ENCODE peak calls at places on chromosome 17, in four cellular contexts. K is IMR-90, E is H1, D is H9. S is an unnamed sample.

GRCh38 chr17:65794572-65794971 is 233.1 kb upstream of the AXIN2 start:
- DNase-seq in D (peak), E (no peak), K (peak), S (peak)

GRCh38 chr17:37609170-37610040 is at the start of gene SYNRG:
- DNase-seq in D (peak), E (peak), K (peak), S (peak)

GRCh38 chr17:18043491-18043890 is 4.3 kb downstream of the GID4 start:
- DNase-seq in K (peak), D (no peak), E (no peak), S (peak)

GRCh38 chr17:67239597-67239996 is 5.4 kb downstream of the HELZ start:
- DNase-seq in E (no peak), D (no peak), K (peak), S (no peak)

GRCh38 chr17:32671891-32672290 is 185.1 kb downstream of the CDK5R1 start:
- DNase-seq in E (no peak), D (no peak), K (no peak), S (no peak)

GRCh38 chr17:21573961-21574610 is 118.2 kb upstream of the KCNJ18 start:
- DNase-seq in K (peak), E (no peak), D (no peak), S (no peak)

GRCh38 chr17:78241277-78242023 is 10.0 kb downstream of the TMEM235 start:
- DNase-seq in K (peak), E (no peak), D (peak), S (peak)

GRCh38 chr17:78785011-78785662 is 3.1 kb upstream of the CYTH1 start:
- DNase-seq in D (no peak), E (no peak), K (no peak), S (no peak)

GRCh38 chr17:41793749-41794602 is 7.5 kb upstream of the JUP start:
- DNase-seq in D (peak), K (peak), E (no peak), S (peak)

GRCh38 chr17:71869833-71870545 is 250.8 kb upstream of the SOX9 start:
- DNase-seq in D (no peak), K (no peak), E (no peak), S (no peak)

GRCh38 chr17:61836266-61837174 is 26.8 kb downstream of the BRIP1 start:
- DNase-seq in K (peak), E (no peak), D (no peak), S (no peak)

GRCh38 chr17:81635973-81636504 is 873 bp downstream of the NPLOC4 start:
- DNase-seq in K (peak), E (no peak), D (no peak), S (no peak)

GRCh38 chr17:58487589-58488427 is at the start of gene HSF5:
- DNase-seq in K (no peak), E (no peak), D (peak), S (no peak)

GRCh38 chr17:80843741-80844156 is 147.9 kb upstream of the CHMP6 start:
- DNase-seq in E (no peak), D (no peak), K (no peak), S (no peak)

GRCh38 chr17:29125651-29126050 is 54.5 kb downstream of the MYO18A start:
- DNase-seq in E (no peak), K (no peak), D (no peak), S (no peak)

GRCh38 chr17:73058022-73058421 is 34.5 kb downstream of the SLC39A11 start:
- DNase-seq in K (no peak), D (no peak), E (no peak), S (no peak)

GRCh38 chr17:28527859-28528258 is 21.7 kb downstream of the FOXN1 start:
- DNase-seq in E (no peak), K (no peak), D (no peak), S (no peak)

GRCh38 chr17:1649844-1650409 is at the start of gene RILP:
- DNase-seq in K (no peak), D (peak), E (no peak), S (peak)

GRCh38 chr17:2549392-2550211 is 37.9 kb upstream of the METTL16 start:
- DNase-seq in K (no peak), D (no peak), E (no peak), S (peak)

GRCh38 chr17:42779942-42780815 is at the start of gene WNK4:
- DNase-seq in K (no peak), D (peak), E (no peak), S (peak)

GRCh38 chr17:4536259-4536741 is 18.9 kb downstream of the MYBBP1A start:
- DNase-seq in K (no peak), E (no peak), D (peak), S (peak)

GRCh38 chr17:50923611-50924010 is 57.5 kb upstream of the TOB1 start:
- DNase-seq in D (no peak), E (no peak), K (no peak), S (no peak)

GRCh38 chr17:76868669-76869208 is 535 bp downstream of the MGAT5B start:
- DNase-seq in E (no peak), D (no peak), K (no peak), S (no peak)

GRCh38 chr17:40063034-40063765 is 435 bp downstream of the THRA start:
- DNase-seq in K (no peak), E (no peak), D (peak), S (peak)

GRCh38 chr17:57442914-57443571 is 186.7 kb downstream of the MSI2 start:
- DNase-seq in D (no peak), K (no peak), E (no peak), S (no peak)

GRCh38 chr17:60695960-60696359 is 18.3 kb downstream of the BCAS3 start:
- DNase-seq in D (no peak), E (no peak), K (peak), S (no peak)

GRCh38 chr17:20122236-20122879 is 113.2 kb downstream of the SPECC1 start:
- DNase-seq in D (no peak), K (no peak), E (no peak), S (no peak)

GRCh38 chr17:56815711-56816110 is 18.0 kb downstream of the C17orf67 start:
- DNase-seq in K (peak), E (no peak), D (no peak), S (no peak)

GRCh38 chr17:66494023-66494803 is 191.8 kb downstream of the PRKCA start:
- DNase-seq in K (peak), E (no peak), D (no peak), S (peak)

GRCh38 chr17:79914813-79915740 is 75.8 kb upstream of the CBX4 start:
- DNase-seq in K (no peak), E (no peak), D (no peak), S (no peak)

GRCh38 chr17:61467416-61468262 is 15.4 kb downstream of the TBX4 start:
- DNase-seq in K (peak), E (no peak), D (peak), S (peak)

GRCh38 chr17:71423871-71424546 is 696.8 kb upstream of the SOX9 start:
- DNase-seq in K (peak), E (no peak), D (no peak), S (peak)

GRCh38 chr17:70365098-70365583 is 195.8 kb downstream of the KCNJ2 start:
- DNase-seq in D (no peak), E (no peak), K (peak), S (peak)

GRCh38 chr17:39104046-39104445 is 47.4 kb downstream of the PLXDC1 start:
- DNase-seq in D (no peak), K (peak), E (no peak), S (no peak)

GRCh38 chr17:78179372-78179771 is 7.5 kb downstream of the TK1 start:
- DNase-seq in D (no peak), E (no peak), K (peak), S (no peak)

GRCh38 chr17:76872221-76872873 is 4.1 kb downstream of the MGAT5B start:
- DNase-seq in D (no peak), K (peak), E (no peak), S (no peak)

GRCh38 chr17:17853811-17854527 is 17.2 kb upstream of the SREBF1 start:
- DNase-seq in D (no peak), E (no peak), K (no peak), S (no peak)

GRCh38 chr17:45315583-45316270 is 1.1 kb downstream of the MAP3K14 start:
- DNase-seq in E (no peak), D (no peak), K (no peak), S (no peak)

GRCh38 chr17:59853168-59853918 is 39.4 kb downstream of the TUBD1 start:
- DNase-seq in E (no peak), K (peak), D (peak), S (peak)

DNA sequence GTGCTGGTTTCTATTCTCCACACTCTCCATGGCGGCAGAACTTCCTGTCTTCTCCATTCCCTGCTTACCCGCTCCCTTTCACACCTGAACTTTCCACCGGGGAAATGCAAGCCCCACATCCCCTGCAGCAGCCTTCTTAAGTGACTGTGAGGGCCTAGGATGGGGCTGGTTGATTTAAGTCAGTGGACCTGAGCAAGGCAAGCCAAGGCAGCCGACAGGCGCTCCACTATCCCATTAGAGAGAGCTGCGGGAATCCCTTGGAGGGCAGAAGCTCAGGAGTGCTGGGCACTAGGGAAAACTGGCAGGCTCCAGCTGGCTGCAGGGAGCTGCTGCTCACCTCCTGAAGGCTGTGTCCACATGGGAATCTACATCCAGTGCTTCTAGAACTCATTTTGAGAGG is 36.1 kb upstream of the SLC25A19 start:
- DNase-seq in D (no peak), K (no peak), E (no peak), S (no peak)
- H3K56ac ChIP-seq in D (no peak), K (no peak), E (no peak), S (no peak)

DNA sequence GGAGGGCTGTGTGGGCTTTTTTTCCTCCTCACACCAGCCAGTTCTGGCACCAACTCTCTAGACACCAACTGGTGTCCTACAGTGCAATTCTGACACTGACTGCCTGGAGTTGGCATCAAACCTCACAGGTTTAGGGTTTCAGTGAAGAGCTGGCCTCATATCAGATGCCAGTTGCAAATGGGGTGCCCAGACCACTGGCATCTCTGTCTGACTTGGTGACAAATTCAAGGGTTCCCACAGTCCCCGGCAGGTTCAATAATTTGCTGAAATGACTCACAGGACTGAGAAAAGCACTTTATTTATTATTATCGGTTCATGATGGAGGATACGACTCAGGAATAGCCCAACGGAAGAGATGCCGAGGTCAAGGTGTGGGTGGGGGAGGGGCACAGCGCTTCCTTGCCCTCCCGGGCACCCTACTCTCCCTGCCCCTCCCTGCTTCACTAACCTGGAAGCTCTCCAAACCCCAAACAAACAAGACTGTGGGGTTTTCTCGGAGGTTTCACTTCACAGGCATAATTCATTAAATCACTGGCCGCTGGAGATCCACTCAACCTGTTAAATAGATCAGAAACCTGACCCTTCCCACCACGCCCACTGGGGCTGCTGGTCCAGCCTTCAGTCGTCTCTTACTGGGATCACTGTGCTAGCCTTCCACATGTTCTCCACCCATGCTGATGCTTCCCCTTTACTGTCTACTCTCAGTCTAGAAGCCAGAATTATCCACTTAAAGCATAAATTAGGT is 1.7 kb upstream of the NLRP1 start:
- DNase-seq in K (peak), D (no peak), E (no peak), S (peak)
- H3K4me2 ChIP-seq in K (no peak), D (no peak), E (no peak), S (no peak)

GRCh38 chr17:31235110-31235509 is 61.9 kb downstream of the OMG start:
- DNase-seq in K (no peak), E (no peak), D (no peak), S (no peak)
- H3K56ac ChIP-seq in K (no peak), E (no peak), D (no peak), S (no peak)

DNA sequence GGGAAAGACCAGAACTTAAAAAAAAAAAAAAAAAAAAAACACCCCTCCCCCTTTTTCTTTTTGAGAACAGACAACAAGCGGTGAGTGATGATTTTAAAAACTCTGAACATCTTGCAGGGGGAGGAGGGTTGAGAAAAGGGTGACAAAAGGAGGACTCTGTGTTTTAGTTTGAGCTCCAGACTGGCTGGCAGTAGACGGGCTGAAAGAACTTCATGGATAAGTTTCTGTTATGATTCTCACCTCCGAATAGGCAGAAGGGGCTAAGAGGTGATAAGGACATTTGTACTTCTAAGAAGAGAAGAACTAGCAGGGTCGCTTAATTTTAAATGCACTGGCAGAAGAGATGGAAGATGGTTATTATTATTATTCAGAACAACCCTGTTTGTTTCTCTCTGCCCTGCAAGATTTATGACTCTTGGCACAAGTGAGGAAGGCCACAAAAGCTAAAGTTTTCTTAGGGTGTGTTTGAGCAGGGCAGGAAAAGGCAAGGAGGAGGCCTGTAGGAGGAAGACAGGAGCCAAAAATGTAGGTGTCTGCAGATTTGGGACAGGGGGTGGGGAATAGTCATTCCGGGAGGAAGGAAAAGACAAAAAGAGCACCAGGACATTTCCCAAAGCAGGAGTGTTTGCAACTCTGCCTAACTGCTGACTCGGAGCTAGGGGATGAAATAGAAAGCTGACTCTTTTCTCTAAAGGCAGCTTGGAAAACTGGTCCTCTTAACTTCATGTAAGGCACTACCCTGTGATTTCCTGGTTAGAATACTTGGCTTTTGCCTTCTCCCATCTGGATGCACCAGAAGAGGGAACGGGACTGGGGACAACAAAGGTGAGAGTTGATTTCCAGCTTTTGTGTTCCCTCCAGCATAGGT is 11.9 kb upstream of the HOXB2 start:
- DNase-seq in K (peak), D (no peak), E (no peak), S (no peak)
- H3K4me2 ChIP-seq in K (peak), D (no peak), E (no peak), S (no peak)

GRCh38 chr17:63282455-63282854 is 163.7 kb downstream of the CYB561 start:
- DNase-seq in E (no peak), D (no peak), K (no peak), S (no peak)
- H3K56ac ChIP-seq in E (no peak), D (no peak), K (no peak), S (no peak)

GRCh38 chr17:83082435-83082834 is 3.0 kb downstream of the METRNL start:
- DNase-seq in E (no peak), D (no peak), K (no peak), S (no peak)
- H3K4me2 ChIP-seq in E (no peak), D (no peak), K (peak), S (no peak)

GRCh38 chr17:83100220-83100852 is 20.9 kb downstream of the METRNL start:
- DNase-seq in K (no peak), E (no peak), D (no peak), S (no peak)
- H3K56ac ChIP-seq in K (no peak), E (no peak), D (no peak), S (no peak)

GRCh38 chr17:6830383-6830986 is 1.0 kb downstream of the TEKT1 start:
- DNase-seq in D (no peak), K (no peak), E (no peak), S (no peak)

GRCh38 chr17:6831662-6832263 is at the start of gene TEKT1:
- DNase-seq in E (peak), D (peak), K (peak), S (peak)
- H3K4me2 ChIP-seq in E (peak), D (peak), K (peak), S (peak)

GRCh38 chr17:54745239-54745638 is 155.4 kb upstream of the TOM1L1 start:
- DNase-seq in E (no peak), K (no peak), D (no peak), S (no peak)

GRCh38 chr17:54744750-54745149 is 155.9 kb upstream of the TOM1L1 start:
- DNase-seq in D (no peak), E (no peak), K (no peak), S (no peak)

GRCh38 chr17:54745862-54746261 is 154.8 kb upstream of the TOM1L1 start:
- DNase-seq in K (no peak), D (no peak), E (no peak), S (no peak)

GRCh38 chr17:54754560-54754959 is 146.1 kb upstream of the TOM1L1 start:
- DNase-seq in K (no peak), E (no peak), D (peak), S (peak)

GRCh38 chr17:54749157-54749556 is 151.5 kb upstream of the TOM1L1 start:
- DNase-seq in K (no peak), E (no peak), D (peak), S (peak)
- H3K56ac ChIP-seq in K (no peak), E (no peak), D (no peak), S (no peak)